ENCODE peak calls at places on chromosome 13, in five cellular contexts. W, A, E, I and P are unnamed samples. For H3K27me3, the result is how much of the 10 kb centered on the place peaks cover.

GRCh38 chr13:80074143-80074752 is 266.7 kb downstream of the SPRY2 start:
- DNase-seq in W (no peak), A (no peak), E (no peak), I (no peak), P (no peak)

GRCh38 chr13:23436680-23437079 is 3.2 kb upstream of the SACS start:
- DNase-seq in W (no peak), A (no peak), E (no peak), I (no peak), P (no peak)

GRCh38 chr13:64397699-64398098 is 2832.4 kb downstream of the PCDH9 start:
- DNase-seq in W (no peak), A (no peak), E (no peak), I (no peak), P (no peak)

GRCh38 chr13:94327318-94327717 is 152.2 kb downstream of the DCT start:
- DNase-seq in W (no peak), A (no peak), E (no peak), I (no peak), P (no peak)

GRCh38 chr13:39910041-39910440 is 254.6 kb downstream of the COG6 start:
- DNase-seq in W (no peak), A (no peak), E (no peak), I (no peak), P (no peak)

GRCh38 chr13:91381371-91381770 is 17.1 kb upstream of the GPC5 start:
- DNase-seq in W (peak), A (no peak), E (no peak), I (no peak), P (no peak)

GRCh38 chr13:39364797-39365468 is 238.1 kb downstream of the LHFPL6 start:
- DNase-seq in W (peak), A (no peak), E (no peak), I (no peak), P (no peak)

GRCh38 chr13:21124853-21125252 is 51.5 kb downstream of the SKA3 start:
- DNase-seq in W (peak), A (no peak), E (no peak), I (no peak), P (no peak)

GRCh38 chr13:113448885-113449692 is 4.2 kb downstream of the ADPRHL1 start:
- DNase-seq in W (peak), A (peak), E (peak), I (peak), P (no peak)

GRCh38 chr13:29936051-29936813 is 85.8 kb upstream of the UBL3 start:
- DNase-seq in W (no peak), A (no peak), E (no peak), I (no peak), P (no peak)

GRCh38 chr13:22801402-22802003 is 379.3 kb upstream of the SGCG start:
- DNase-seq in W (peak), A (no peak), E (no peak), I (no peak), P (no peak)

GRCh38 chr13:81383441-81383840 is 1042.5 kb upstream of the SPRY2 start:
- DNase-seq in W (no peak), A (no peak), E (no peak), I (no peak), P (no peak)

GRCh38 chr13:77298403-77298802 is 28.5 kb downstream of the MYCBP2 start:
- DNase-seq in W (no peak), A (no peak), E (no peak), I (no peak), P (no peak)

GRCh38 chr13:107835339-107836018 is 379.9 kb downstream of the LIG4 start:
- DNase-seq in W (peak), A (no peak), E (no peak), I (no peak), P (no peak)

GRCh38 chr13:98778749-98779148 is 26.3 kb upstream of the SLC15A1 start:
- DNase-seq in W (no peak), A (no peak), E (no peak), I (no peak), P (no peak)

GRCh38 chr13:87777395-87777794 is 106.2 kb downstream of the SLITRK5 start:
- DNase-seq in W (no peak), A (no peak), E (no peak), I (no peak), P (no peak)

GRCh38 chr13:79226938-79227337 is 179.1 kb downstream of the RBM26 start:
- DNase-seq in W (no peak), A (no peak), E (no peak), I (no peak), P (no peak)

GRCh38 chr13:83221813-83222241 is 660.4 kb downstream of the SLITRK1 start:
- DNase-seq in W (peak), A (no peak), E (no peak), I (no peak), P (no peak)

GRCh38 chr13:50079278-50080157 is 64.3 kb downstream of the KCNRG start:
- DNase-seq in W (no peak), A (no peak), E (no peak), I (no peak), P (no peak)

GRCh38 chr13:52845766-52846566 is 2.5 kb downstream of the PCDH8 start:
- DNase-seq in W (peak), A (no peak), E (no peak), I (no peak), P (no peak)

GRCh38 chr13:108176685-108177274 is 38.6 kb downstream of the LIG4 start:
- DNase-seq in W (peak), A (no peak), E (no peak), I (no peak), P (no peak)

GRCh38 chr13:52600666-52601065 is 41.6 kb upstream of the HNRNPA1L2 start:
- DNase-seq in W (peak), A (no peak), E (no peak), I (no peak), P (no peak)

GRCh38 chr13:36533806-36534205 is 101.5 kb downstream of the CCNA1 start:
- DNase-seq in W (no peak), A (no peak), E (no peak), I (no peak), P (no peak)

GRCh38 chr13:104943331-104943730 is 1592.1 kb downstream of the EFNB2 start:
- DNase-seq in W (no peak), A (no peak), E (no peak), I (no peak), P (no peak)

GRCh38 chr13:32246468-32246867 is 68.7 kb downstream of the ZAR1L start:
- DNase-seq in W (peak), A (peak), E (peak), I (no peak), P (peak)

GRCh38 chr13:91162180-91162579 is 185.3 kb upstream of the MIR17HG start:
- DNase-seq in W (no peak), A (no peak), E (no peak), I (no peak), P (no peak)

GRCh38 chr13:97521726-97522125 is 87.8 kb downstream of the RAP2A start:
- DNase-seq in W (no peak), A (no peak), E (no peak), I (no peak), P (no peak)

GRCh38 chr13:31913459-31913858 is 118.1 kb upstream of the FRY start:
- DNase-seq in W (peak), A (no peak), E (no peak), I (no peak), P (no peak)

GRCh38 chr13:102556806-102557205 is 40.0 kb upstream of the TPP2 start:
- DNase-seq in W (no peak), A (no peak), E (no peak), I (no peak), P (no peak)

GRCh38 chr13:89695343-89696257 is 1651.9 kb upstream of the MIR17HG start:
- DNase-seq in W (peak), A (peak), E (no peak), I (no peak), P (no peak)

GRCh38 chr13:51856027-51856736 is 5.6 kb upstream of the CCDC70 start:
- DNase-seq in W (no peak), A (no peak), E (no peak), I (no peak), P (no peak)

GRCh38 chr13:23777571-23777870 is 111.7 kb downstream of the MIPEP start:
- DNase-seq in W (no peak), A (no peak), E (no peak), I (no peak), P (no peak)

GRCh38 chr13:71242191-71242590 is 624.8 kb downstream of the DACH1 start:
- DNase-seq in W (no peak), A (no peak), E (no peak), I (no peak), P (no peak)

GRCh38 chr13:29954082-29955043 is 103.9 kb upstream of the UBL3 start:
- DNase-seq in W (no peak), A (no peak), E (no peak), I (no peak), P (no peak)

GRCh38 chr13:41762796-41763195 is 198.1 kb downstream of the VWA8 start:
- DNase-seq in W (no peak), A (no peak), E (no peak), I (no peak), P (no peak)

GRCh38 chr13:109735567-109735966 is 50.8 kb downstream of the IRS2 start:
- DNase-seq in W (no peak), A (no peak), E (no peak), I (no peak), P (no peak)

GRCh38 chr13:97235549-97236206 is 13.5 kb downstream of the MBNL2 start:
- DNase-seq in W (no peak), A (no peak), E (no peak), I (no peak), P (no peak)

GRCh38 chr13:113117335-113117872 is 5.2 kb upstream of the F10 start:
- DNase-seq in W (peak), A (no peak), E (peak), I (no peak), P (no peak)

GRCh38 chr13:73870970-73871935 is 263.0 kb downstream of the KLF12 start:
- DNase-seq in W (peak), A (no peak), E (peak), I (no peak), P (no peak)

GRCh38 chr13:112105884-112106283 is 38.9 kb downstream of the SOX1 start:
- DNase-seq in W (no peak), A (no peak), E (no peak), I (no peak), P (no peak)
- H3K27me3 ChIP-seq in W (under half), A (under half), E (under half), I (under half), P (under half)

GRCh38 chr13:60311527-60311926 is 85.5 kb upstream of the TDRD3 start:
- DNase-seq in W (no peak), A (no peak), E (no peak), I (no peak), P (no peak)
- H3K27me3 ChIP-seq in W (under half), A (under half), E (under half), I (under half), P (under half)

GRCh38 chr13:99960663-99961440 is 10.7 kb downstream of the ZIC5 start:
- DNase-seq in W (no peak), A (no peak), E (no peak), I (no peak), P (no peak)
- H3K27me3 ChIP-seq in W (half or more), A (under half), E (under half), I (half or more), P (half or more)

DNA sequence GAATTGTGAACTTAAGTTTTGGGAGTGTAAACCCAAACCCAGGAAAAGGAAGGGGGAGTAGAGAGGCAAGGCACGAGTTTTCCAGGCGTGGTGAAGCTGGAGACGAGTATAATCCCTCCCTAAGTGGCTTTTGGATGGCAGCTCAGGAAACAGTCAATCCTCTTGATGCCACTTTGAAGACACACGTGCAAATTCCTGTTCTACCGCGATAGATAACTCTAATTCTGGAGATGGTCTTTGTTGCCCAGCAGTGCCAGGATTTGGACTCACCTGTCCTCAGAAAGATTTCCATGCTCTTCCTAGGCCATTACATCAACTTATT is 2.0 kb downstream of the HS6ST3 start:
- DNase-seq in W (no peak), A (no peak), E (no peak), I (no peak), P (no peak)
- H3K27me3 ChIP-seq in W (half or more), A (under half), E (under half), I (under half), P (under half)

DNA sequence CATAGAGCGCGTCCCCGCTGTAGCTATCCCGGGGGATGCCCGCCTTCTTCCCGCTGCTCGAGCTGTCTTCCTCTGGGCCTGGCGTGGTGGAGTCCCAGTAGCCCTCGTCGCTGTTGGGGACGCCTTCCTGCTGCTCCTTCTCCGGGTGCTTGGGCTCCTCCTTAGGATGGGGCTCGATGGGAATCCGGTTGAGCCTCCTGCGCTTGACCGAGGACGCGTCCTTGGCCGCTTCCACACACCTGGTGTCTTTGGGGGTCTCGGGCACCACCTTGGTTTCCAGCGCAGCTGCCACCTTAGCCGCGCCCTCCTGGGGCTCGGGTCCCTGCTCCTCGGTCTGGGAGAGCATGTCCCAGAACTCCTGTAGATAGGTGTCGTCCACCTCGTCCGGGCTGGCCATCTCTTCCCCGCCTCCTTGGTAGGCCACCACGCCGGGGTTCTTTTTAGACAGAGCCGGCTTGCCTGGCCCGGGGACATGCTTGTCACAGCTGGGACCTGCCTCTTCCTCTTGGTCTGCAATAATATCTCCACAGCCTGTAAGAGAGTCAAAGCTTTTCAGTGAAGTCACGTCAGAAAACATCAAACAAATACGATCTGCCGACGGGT is 2.0 kb downstream of the AMER2 start:
- DNase-seq in W (no peak), A (no peak), E (no peak), I (no peak), P (no peak)
- H3K27me3 ChIP-seq in W (half or more), A (under half), E (under half), I (under half), P (under half)

DNA sequence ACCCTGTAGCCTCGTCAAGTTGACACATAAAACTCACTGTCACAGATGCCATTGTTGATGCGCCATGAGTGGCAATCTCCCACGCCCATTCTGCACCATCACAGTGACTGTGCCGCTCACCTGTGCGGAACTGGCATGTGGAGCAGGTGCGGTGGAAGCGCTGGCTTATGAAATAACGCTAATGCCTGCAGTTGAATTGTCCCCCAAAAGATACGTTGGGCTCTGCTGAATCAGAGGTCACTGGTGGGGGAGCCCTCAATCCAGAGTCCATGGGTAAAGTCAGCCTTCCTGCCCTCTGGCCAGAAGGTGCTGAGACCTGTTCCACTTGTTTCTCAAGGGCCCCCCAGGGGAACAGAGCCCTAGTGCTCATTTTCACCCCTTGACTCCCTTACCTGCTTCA is 2.9 kb upstream of the ARHGEF7 start:
- DNase-seq in W (no peak), A (no peak), E (no peak), I (no peak), P (no peak)
- H3K27me3 ChIP-seq in W (under half), A (under half), E (under half), I (under half), P (under half)

GRCh38 chr13:44575741-44576395 is at the start of gene TSC22D1:
- DNase-seq in W (peak), A (no peak), E (peak), I (peak), P (no peak)

GRCh38 chr13:44575035-44575434 is 1.1 kb downstream of the TSC22D1 start:
- DNase-seq in W (no peak), A (no peak), E (no peak), I (no peak), P (no peak)

GRCh38 chr13:44577236-44578063 is 1.3 kb upstream of the TSC22D1 start:
- DNase-seq in W (peak), A (peak), E (peak), I (peak), P (peak)

GRCh38 chr13:44578064-44578394 is 1.9 kb upstream of the TSC22D1 start:
- DNase-seq in W (peak), A (no peak), E (no peak), I (no peak), P (no peak)

DNA sequence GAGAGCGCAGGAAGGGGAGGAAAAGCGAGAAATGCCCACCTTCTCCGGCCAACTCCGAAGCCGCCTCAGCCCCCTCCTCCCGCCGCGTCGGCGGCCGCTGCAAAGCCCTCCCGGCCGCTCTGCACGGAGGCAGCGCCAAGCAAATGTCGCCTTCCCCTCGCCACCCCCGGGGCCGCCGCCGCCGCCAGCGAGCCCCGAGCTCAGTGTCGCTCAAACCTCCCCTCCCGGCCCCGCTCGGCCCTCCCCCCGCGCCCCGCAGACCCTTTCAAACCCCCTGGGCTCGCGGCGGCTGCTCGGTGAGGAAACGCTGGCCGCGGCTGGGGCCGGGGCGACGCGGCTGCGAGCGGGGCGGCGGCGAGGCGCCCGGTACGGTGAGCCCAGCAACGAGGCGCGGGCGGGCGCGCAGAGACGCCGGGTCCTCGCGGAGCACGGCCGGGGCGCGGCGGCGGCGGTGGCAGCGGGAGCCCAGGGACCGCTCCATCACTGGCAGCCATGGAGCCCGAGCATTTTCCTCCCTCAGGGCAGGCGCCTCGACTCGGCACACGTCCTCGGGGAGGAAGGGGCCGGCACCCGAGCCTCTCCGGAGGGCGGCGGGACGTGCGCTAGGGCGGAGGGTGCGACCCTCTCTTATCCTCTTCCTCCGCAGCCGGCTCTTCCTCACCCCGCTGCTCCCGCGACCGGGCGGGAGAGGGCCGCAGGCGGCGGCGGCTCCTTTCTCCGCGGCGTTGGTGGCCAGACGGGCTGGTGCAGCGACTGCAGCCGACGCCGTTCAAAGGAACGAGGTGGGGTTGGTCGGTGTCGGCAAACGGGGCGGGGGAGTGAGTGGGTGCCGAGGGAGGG is 486 bp upstream of the TSC22D1 start:
- DNase-seq in W (peak), A (no peak), E (peak), I (peak), P (no peak)
- H3K27me3 ChIP-seq in W (under half), A (under half), E (under half), I (under half), P (under half)